ENCODE peak calls at places on chromosomes 1 and 21, in nine cellular contexts. Y is NCI-H1092 treated with DMSO at 0.1 percent for 48 hours, T is WERI-Rb-1, K is astrocyte of the spinal cord, L is RPMI8226, B is fibroblast of the conjunctiva, U is HCEC 1CT, G is ascending aorta, M is activated T-cell treated with anti-CD3 and anti-CD28 coated beads for 1 hour. A is an unnamed sample.

GRCh38 chr1:198780376-198780775 is 141.5 kb downstream of the PTPRC start:
- DNase-seq in L (no peak), U (peak; percentile 61), K (peak; percentile 54), T (no peak), Y (no peak), B (no peak), G (no peak), M (no peak), A (no peak)

GRCh38 chr1:169538998-169539871 is 47.0 kb downstream of the F5 start:
- DNase-seq in T (no peak), M (no peak), G (no peak), L (no peak), K (peak; percentile 91), B (peak; percentile 39), Y (no peak), U (peak; percentile 90), A (peak; percentile 96)

GRCh38 chr21:45087022-45087823 is 12.8 kb downstream of the ADARB1 start:
- DNase-seq in T (no peak), M (no peak), U (no peak), B (no peak), G (no peak), Y (no peak), L (no peak), K (peak; percentile 46), A (no peak)

GRCh38 chr21:42565886-42566523 is 52.4 kb downstream of the SLC37A1 start:
- DNase-seq in M (no peak), Y (no peak), T (peak; percentile 7), K (no peak), U (no peak), G (peak; percentile 37), B (no peak), L (no peak), A (no peak)

GRCh38 chr1:46134660-46135331 is 2.4 kb upstream of the PIK3R3 start:
- DNase-seq in Y (peak; percentile 74), G (peak; percentile 75), B (peak; percentile 77), U (peak; percentile 76), M (no peak), T (no peak), L (peak; percentile 90), K (peak; percentile 65), A (no peak)

GRCh38 chr1:161020573-161021167 is at the start of gene F11R:
- DNase-seq in K (no peak), L (peak; percentile 83), U (no peak), Y (no peak), T (peak; percentile 80), G (no peak), B (no peak), M (no peak), A (no peak)

GRCh38 chr1:114522264-114522575 is 11.2 kb upstream of the TRIM33 start:
- DNase-seq in T (no peak), B (no peak), U (no peak), Y (no peak), M (no peak), G (no peak), L (no peak), K (no peak), A (no peak)

GRCh38 chr1:185578293-185578692 is 155.9 kb upstream of the HMCN1 start:
- DNase-seq in L (no peak), U (no peak), Y (no peak), B (no peak), T (no peak), M (no peak), G (no peak), K (no peak), A (no peak)

GRCh38 chr1:219239518-219239917 is 65.8 kb downstream of the LYPLAL1 start:
- DNase-seq in B (no peak), U (no peak), M (no peak), Y (no peak), T (no peak), K (no peak), L (no peak), G (no peak), A (no peak)

GRCh38 chr1:58982259-58982998 is 198.6 kb upstream of the JUN start:
- DNase-seq in U (no peak), G (no peak), B (no peak), T (peak; percentile 29), K (peak; percentile 60), M (no peak), Y (peak; percentile 16), L (no peak), A (peak; percentile 38)